ENCODE peak calls at places on chromosome 14, in four cellular contexts. U is neuronal stem cell, Q is heart right ventricle, M is mesendoderm. D is an unnamed sample. For H3K27me3, the result is how much of the 10 kb centered on the place peaks cover.

GRCh38 chr14:74362361-74362915 is 14.2 kb downstream of the VRTN start:
- DNase-seq in M (peak), Q (peak), U (peak), D (peak)

GRCh38 chr14:85257287-85257686 is 272.7 kb upstream of the FLRT2 start:
- DNase-seq in Q (no peak), M (peak), U (no peak), D (no peak)

GRCh38 chr14:54291491-54292191 is 105.2 kb upstream of the CDKN3 start:
- DNase-seq in M (peak), Q (peak), U (peak), D (no peak)

GRCh38 chr14:73457935-73458218 is 469 bp downstream of the NUMB start:
- DNase-seq in M (no peak), Q (peak), U (no peak), D (peak)

GRCh38 chr14:83071888-83072501 is 1538.3 kb upstream of the SEL1L start:
- DNase-seq in M (peak), Q (no peak), U (peak), D (no peak)

GRCh38 chr14:59897757-59898383 is 22.1 kb upstream of the LRRC9 start:
- DNase-seq in M (peak), Q (no peak), U (no peak), D (no peak)

GRCh38 chr14:57382283-57382682 is 8.1 kb upstream of the NAA30 start:
- DNase-seq in U (no peak), Q (no peak), M (no peak), D (peak)

GRCh38 chr14:54488318-54488645 is 498 bp downstream of the GMFB start:
- DNase-seq in Q (no peak), M (peak), U (no peak), D (no peak)

GRCh38 chr14:70666364-70666691 is 24.6 kb downstream of the TTC9 start:
- DNase-seq in Q (no peak), M (no peak), U (no peak), D (no peak)

GRCh38 chr14:44829021-44829420 is 132.7 kb downstream of the KLHL28 start:
- DNase-seq in Q (no peak), M (no peak), U (no peak), D (no peak)

GRCh38 chr14:76065519-76065918 is 80.0 kb downstream of the IFT43 start:
- DNase-seq in U (no peak), M (no peak), Q (no peak), D (no peak)

GRCh38 chr14:32593290-32593942 is 264.3 kb downstream of the AKAP6 start:
- DNase-seq in U (no peak), Q (no peak), M (peak), D (peak)

GRCh38 chr14:59075503-59075902 is 113.0 kb upstream of the DAAM1 start:
- DNase-seq in U (no peak), Q (no peak), M (no peak), D (no peak)

GRCh38 chr14:30656190-30656632 is 34.1 kb downstream of the SCFD1 start:
- DNase-seq in M (peak), Q (peak), U (peak), D (no peak)

GRCh38 chr14:93137864-93138263 is 22.1 kb upstream of the ITPK1 start:
- DNase-seq in M (no peak), Q (no peak), U (no peak), D (no peak)

GRCh38 chr14:92397140-92397815 is 74.3 kb downstream of the SLC24A4 start:
- DNase-seq in U (no peak), M (peak), Q (no peak), D (peak)

GRCh38 chr14:71739273-71739990 is 192.8 kb upstream of the RGS6 start:
- DNase-seq in M (peak), U (no peak), Q (peak), D (no peak)

GRCh38 chr14:106346534-106347290 is 820.3 kb downstream of the TMEM121 start:
- DNase-seq in U (no peak), Q (no peak), M (no peak), D (no peak)

GRCh38 chr14:57302883-57303282 is 34.1 kb downstream of the AP5M1 start:
- DNase-seq in Q (no peak), M (no peak), U (no peak), D (no peak)

GRCh38 chr14:96088131-96088880 is 49.1 kb downstream of the C14orf132 start:
- DNase-seq in Q (no peak), U (no peak), M (no peak), D (no peak)

GRCh38 chr14:59282366-59282765 is 93.9 kb downstream of the DAAM1 start:
- DNase-seq in Q (no peak), M (no peak), U (no peak), D (no peak)

GRCh38 chr14:30440986-30441385 is 118.0 kb upstream of the G2E3 start:
- DNase-seq in Q (no peak), U (no peak), M (no peak), D (no peak)

GRCh38 chr14:52919971-52920370 is 30.9 kb downstream of the FERMT2 start:
- DNase-seq in Q (no peak), U (no peak), M (no peak), D (no peak)

GRCh38 chr14:50003213-50004021 is 110.5 kb downstream of the ARF6 start:
- DNase-seq in Q (peak), M (peak), U (peak), D (peak)

GRCh38 chr14:24378981-24379906 is 11.3 kb downstream of the NFATC4 start:
- DNase-seq in U (no peak), M (no peak), Q (no peak), D (no peak)

GRCh38 chr14:53368714-53369191 is 215.6 kb upstream of the DDHD1 start:
- DNase-seq in U (no peak), Q (no peak), M (no peak), D (no peak)

GRCh38 chr14:73567951-73568885 is 795 bp upstream of the ACOT2 start:
- DNase-seq in U (no peak), M (no peak), Q (no peak), D (no peak)

GRCh38 chr14:101962503-101962874 is 1.9 kb upstream of the DYNC1H1 start:
- DNase-seq in M (peak), U (no peak), Q (peak), D (peak)

GRCh38 chr14:88129306-88130056 is 124.5 kb downstream of the GPR65 start:
- DNase-seq in M (peak), Q (peak), U (no peak), D (peak)

GRCh38 chr14:63130531-63130930 is 73.7 kb upstream of the RHOJ start:
- DNase-seq in Q (no peak), U (no peak), M (no peak), D (no peak)

GRCh38 chr14:69572634-69573135 is 2.0 kb downstream of the CCDC177 start:
- DNase-seq in M (no peak), Q (no peak), U (no peak), D (no peak)
- H3K27me3 ChIP-seq in M (under half), Q (half or more), U (under half), D (under half)

GRCh38 chr14:90993792-90994191 is 66.6 kb downstream of the RPS6KA5 start:
- DNase-seq in Q (no peak), M (no peak), U (no peak), D (no peak)
- H3K27me3 ChIP-seq in Q (under half), M (under half), U (under half), D (under half)

GRCh38 chr14:104624939-104625338 is 20.4 kb upstream of the TMEM179 start:
- DNase-seq in U (no peak), M (no peak), Q (no peak), D (no peak)
- H3K27me3 ChIP-seq in U (under half), M (under half), Q (under half), D (under half)

GRCh38 chr14:61632401-61633195 is 62.7 kb upstream of the HIF1A start:
- DNase-seq in Q (no peak), M (no peak), U (no peak), D (no peak)
- H3K27me3 ChIP-seq in Q (under half), M (under half), U (under half), D (under half)

DNA sequence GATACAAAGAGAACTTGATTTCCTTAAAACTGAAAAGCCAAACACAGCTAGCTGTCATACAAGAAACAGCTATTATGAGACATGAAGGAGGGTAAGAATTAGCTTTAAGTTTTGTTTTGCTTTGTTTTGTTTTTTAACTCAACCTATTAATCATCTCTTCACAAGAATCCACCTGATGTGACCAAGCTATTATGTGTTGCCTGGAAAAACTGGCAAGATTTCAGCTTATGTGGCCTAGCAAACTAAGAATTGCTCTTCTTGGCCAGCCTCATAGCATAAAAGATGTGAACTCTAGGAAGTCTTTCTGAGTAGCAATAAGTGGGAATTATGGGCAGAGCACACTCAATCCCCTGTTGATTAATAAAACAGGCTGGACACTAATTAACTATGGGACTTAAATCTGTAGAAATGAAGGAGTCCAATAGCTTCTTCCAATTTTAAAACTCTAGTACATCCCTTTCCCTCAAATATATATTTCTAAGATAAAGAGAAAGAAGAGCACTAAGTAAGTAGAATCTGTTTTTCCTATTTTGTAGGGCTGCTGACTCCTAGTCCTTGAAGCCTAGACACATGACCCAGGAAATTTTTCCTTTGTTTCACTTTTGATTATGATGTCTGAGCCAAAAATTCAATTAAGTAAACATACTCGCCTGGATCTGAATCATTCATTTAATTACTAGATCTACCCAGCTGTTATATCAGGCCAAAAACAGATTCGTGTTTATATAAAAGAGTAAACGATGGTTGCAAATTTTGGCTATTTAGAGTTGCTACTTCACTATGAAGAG is 75.8 kb downstream of the GTF2A1 start:
- DNase-seq in U (no peak), Q (no peak), M (no peak), D (no peak)
- H3K27me3 ChIP-seq in U (under half), Q (under half), M (under half), D (under half)

GRCh38 chr14:99272669-99273024 is 650 bp upstream of the BCL11B start:
- DNase-seq in Q (no peak), M (no peak), U (no peak), D (no peak)
- H3K27me3 ChIP-seq in Q (half or more), M (under half), U (half or more), D (under half)

GRCh38 chr14:51096870-51097269 is 2.0 kb upstream of the TRIM9 start:
- DNase-seq in U (no peak), Q (no peak), M (no peak), D (no peak)
- H3K27me3 ChIP-seq in U (under half), Q (half or more), M (under half), D (under half)

DNA sequence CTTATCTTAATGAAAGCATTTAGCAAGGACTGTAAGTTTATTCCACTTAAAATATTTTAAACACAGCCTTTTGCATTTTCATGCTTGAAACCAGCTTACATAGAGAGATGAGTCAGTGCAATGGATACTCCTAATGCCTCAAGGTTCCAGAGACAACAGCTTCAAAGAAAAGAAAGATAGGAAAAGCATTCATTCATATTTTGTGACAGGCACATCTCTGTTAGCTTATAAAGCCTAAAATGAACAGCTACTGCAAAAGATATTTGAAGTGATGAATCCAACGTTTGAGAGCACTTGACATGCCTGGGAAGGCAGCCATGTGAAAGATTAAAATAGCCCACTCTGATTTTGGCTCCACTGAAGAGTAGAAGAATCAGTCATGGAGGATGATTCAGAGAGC is 814.5 kb downstream of the RPS29 start:
- DNase-seq in U (no peak), Q (peak), M (peak), D (peak)
- H3K27me3 ChIP-seq in U (under half), Q (under half), M (under half), D (under half)

D was measured in MG63.